ENCODE peak calls at places on chromosomes 4 and X, in eight cellular contexts. B is NAMALWA, C is naive B cell, K is Right ventricle myocardium inferior, D is SIG-M5, I is left colon, R is NCI-H226, J is kidney. W is an unnamed sample.

GRCh38 chrX:41066391-41066790 is 18.9 kb upstream of the USP9X start:
- DNase-seq in I (no peak), D (no peak), B (no peak), K (no peak), C (no peak), J (no peak), R (no peak), W (no peak)

GRCh38 chr4:41134581-41134980 is 79.8 kb downstream of the APBB2 start:
- DNase-seq in R (no peak), B (no peak), I (no peak), J (no peak), K (no peak), D (no peak), C (no peak), W (no peak)

GRCh38 chr4:8577046-8577445 is 3.1 kb upstream of the GPR78 start:
- DNase-seq in B (no peak), K (no peak), C (no peak), I (peak), J (peak), R (no peak), D (no peak), W (no peak)

GRCh38 chrX:103823591-103823990 is 8.5 kb downstream of the RAB9B start:
- DNase-seq in I (no peak), B (no peak), R (no peak), K (no peak), D (no peak), J (no peak), C (no peak), W (no peak)

GRCh38 chrX:133859860-133860259 is 125.5 kb downstream of the GPC3 start:
- DNase-seq in R (no peak), K (no peak), J (no peak), I (no peak), D (no peak), C (no peak), B (no peak), W (no peak)

GRCh38 chrX:33205321-33205720 is 6.0 kb downstream of the DMD start:
- DNase-seq in D (no peak), J (no peak), B (no peak), R (no peak), C (no peak), I (no peak), K (no peak), W (no peak)

GRCh38 chr4:73446336-73446938 is 10.4 kb downstream of the AFP start:
- DNase-seq in B (peak), K (no peak), R (peak), C (peak), I (no peak), J (no peak), D (no peak), W (no peak)

GRCh38 chrX:83516597-83516996 is 8.5 kb downstream of the POU3F4 start:
- DNase-seq in C (no peak), K (no peak), D (no peak), B (no peak), I (no peak), R (no peak), J (no peak), W (no peak)

GRCh38 chrX:153474718-153475117 is 4.3 kb upstream of the HAUS7 start:
- DNase-seq in D (no peak), R (no peak), K (peak), C (peak), B (no peak), J (peak), I (no peak), W (peak)

GRCh38 chr4:155953151-155954117 is at the start of gene CTSO:
- DNase-seq in D (no peak), J (peak), I (peak), C (peak), B (peak), K (peak), R (peak), W (peak)

GRCh38 chrX:140762061-140762460 is 52.5 kb downstream of the LINC00632 start:
- DNase-seq in D (no peak), B (peak), J (no peak), I (no peak), C (no peak), K (no peak), R (peak), W (no peak)

GRCh38 chr4:174450051-174450450 is 72.2 kb downstream of the HPGD start:
- DNase-seq in I (no peak), B (no peak), R (no peak), K (no peak), C (no peak), D (no peak), J (no peak), W (no peak)

GRCh38 chr4:40702800-40703151 is 47.0 kb upstream of the NSUN7 start:
- DNase-seq in B (no peak), D (no peak), I (no peak), J (no peak), C (no peak), R (no peak), K (no peak), W (no peak)

GRCh38 chr4:32226201-32226600 is 1506.0 kb downstream of the PCDH7 start:
- DNase-seq in J (no peak), I (no peak), B (no peak), K (no peak), R (peak), C (no peak), D (no peak), W (no peak)

W was measured in breast epithelium.